ENCODE peak calls at places on chromosome 14, in six cellular contexts. One of them, this sample, is unnamed.

GRCh38 chr14:39766397-39767000 is 334.3 kb upstream of the FBXO33 start:
- DNase-seq in K562: no peak
- DNase-seq in HepG2: no peak
- DNase-seq in MM.1S: no peak
- DNase-seq in HCT116: no peak
- DNase-seq in mammary epithelial cell: no peak
- DNase-seq in this sample: no peak

GRCh38 chr14:23951590-23952143 is 1.9 kb upstream of the DHRS4 start:
- DNase-seq in HCT116: no peak
- DNase-seq in MM.1S: no peak
- DNase-seq in mammary epithelial cell: no peak
- DNase-seq in K562: no peak
- DNase-seq in HepG2: peak
- DNase-seq in this sample: no peak

GRCh38 chr14:98290596-98290995 is 981.4 kb downstream of the BCL11B start:
- DNase-seq in mammary epithelial cell: peak
- DNase-seq in K562: no peak
- DNase-seq in HCT116: no peak
- DNase-seq in MM.1S: no peak
- DNase-seq in HepG2: no peak
- DNase-seq in this sample: no peak

GRCh38 chr14:25049559-25050493 is at the start of gene STXBP6:
- DNase-seq in MM.1S: peak
- DNase-seq in mammary epithelial cell: peak
- DNase-seq in HCT116: no peak
- DNase-seq in HepG2: peak
- DNase-seq in K562: no peak
- DNase-seq in this sample: peak

GRCh38 chr14:55752580-55753365 is 172.8 kb downstream of the KTN1 start:
- DNase-seq in HepG2: no peak
- DNase-seq in HCT116: no peak
- DNase-seq in K562: no peak
- DNase-seq in mammary epithelial cell: peak
- DNase-seq in MM.1S: no peak
- DNase-seq in this sample: no peak

GRCh38 chr14:78022059-78022458 is 148.1 kb upstream of the NRXN3 start:
- DNase-seq in HCT116: peak
- DNase-seq in MM.1S: peak
- DNase-seq in mammary epithelial cell: peak
- DNase-seq in K562: peak
- DNase-seq in HepG2: peak
- DNase-seq in this sample: peak

GRCh38 chr14:86858043-86858442 is 1134.9 kb downstream of the GALC start:
- DNase-seq in HepG2: no peak
- DNase-seq in HCT116: no peak
- DNase-seq in K562: no peak
- DNase-seq in MM.1S: no peak
- DNase-seq in mammary epithelial cell: no peak
- DNase-seq in this sample: no peak

GRCh38 chr14:21467620-21468019 is 9.1 kb downstream of the RAB2B start:
- DNase-seq in HepG2: no peak
- DNase-seq in MM.1S: no peak
- DNase-seq in HCT116: no peak
- DNase-seq in K562: no peak
- DNase-seq in mammary epithelial cell: peak
- DNase-seq in this sample: no peak

GRCh38 chr14:22264759-22265158 is 324.3 kb downstream of the DAD1 start:
- DNase-seq in HepG2: no peak
- DNase-seq in K562: no peak
- DNase-seq in mammary epithelial cell: no peak
- DNase-seq in HCT116: no peak
- DNase-seq in MM.1S: peak
- DNase-seq in this sample: no peak

GRCh38 chr14:54577977-54578376 is 11.0 kb downstream of the SAMD4A start:
- DNase-seq in HepG2: peak
- DNase-seq in mammary epithelial cell: no peak
- DNase-seq in HCT116: no peak
- DNase-seq in MM.1S: no peak
- DNase-seq in K562: no peak
- DNase-seq in this sample: no peak

GRCh38 chr14:54121461-54121860 is 164.8 kb upstream of the BMP4 start:
- DNase-seq in HepG2: no peak
- DNase-seq in HCT116: no peak
- DNase-seq in MM.1S: no peak
- DNase-seq in K562: no peak
- DNase-seq in mammary epithelial cell: no peak
- DNase-seq in this sample: no peak

GRCh38 chr14:21118933-21119332 is 18.1 kb downstream of the TMEM253 start:
- DNase-seq in mammary epithelial cell: no peak
- DNase-seq in HCT116: no peak
- DNase-seq in HepG2: no peak
- DNase-seq in MM.1S: no peak
- DNase-seq in K562: no peak
- DNase-seq in this sample: no peak

GRCh38 chr14:100222219-100223093 is 16.5 kb upstream of the YY1 start:
- DNase-seq in HepG2: no peak
- DNase-seq in K562: no peak
- DNase-seq in HCT116: no peak
- DNase-seq in mammary epithelial cell: no peak
- DNase-seq in MM.1S: no peak
- DNase-seq in this sample: no peak

GRCh38 chr14:100070310-100070709 is 5.1 kb downstream of the EVL start:
- DNase-seq in mammary epithelial cell: no peak
- DNase-seq in MM.1S: no peak
- DNase-seq in K562: no peak
- DNase-seq in HepG2: no peak
- DNase-seq in HCT116: no peak
- DNase-seq in this sample: no peak

GRCh38 chr14:86296173-86296572 is 766.2 kb downstream of the FLRT2 start:
- DNase-seq in HepG2: no peak
- DNase-seq in HCT116: no peak
- DNase-seq in mammary epithelial cell: no peak
- DNase-seq in MM.1S: no peak
- DNase-seq in K562: no peak
- DNase-seq in this sample: no peak

GRCh38 chr14:91870001-91870400 is 2.7 kb upstream of the TC2N start:
- DNase-seq in HepG2: peak
- DNase-seq in mammary epithelial cell: peak
- DNase-seq in K562: no peak
- DNase-seq in HCT116: no peak
- DNase-seq in MM.1S: peak
- DNase-seq in this sample: no peak

GRCh38 chr14:21073921-21074320 is 3.8 kb downstream of the ARHGEF40 start:
- DNase-seq in mammary epithelial cell: no peak
- DNase-seq in HepG2: no peak
- DNase-seq in K562: no peak
- DNase-seq in HCT116: no peak
- DNase-seq in MM.1S: no peak
- DNase-seq in this sample: no peak

GRCh38 chr14:75720828-75721227 is 59.8 kb downstream of the TTLL5 start:
- DNase-seq in K562: no peak
- DNase-seq in mammary epithelial cell: peak
- DNase-seq in HepG2: no peak
- DNase-seq in MM.1S: no peak
- DNase-seq in HCT116: no peak
- DNase-seq in this sample: no peak

GRCh38 chr14:68779761-68780323 is 13.0 kb downstream of the ZFP36L1 start:
- DNase-seq in HepG2: peak
- DNase-seq in K562: no peak
- DNase-seq in HCT116: peak
- DNase-seq in mammary epithelial cell: peak
- DNase-seq in MM.1S: no peak
- DNase-seq in this sample: peak

GRCh38 chr14:54567634-54568561 is 970 bp downstream of the SAMD4A start:
- DNase-seq in HCT116: no peak
- DNase-seq in MM.1S: peak
- DNase-seq in HepG2: peak
- DNase-seq in K562: peak
- DNase-seq in mammary epithelial cell: peak
- DNase-seq in this sample: peak

GRCh38 chr14:51648296-51648695 is 3.4 kb upstream of the FRMD6 start:
- DNase-seq in mammary epithelial cell: no peak
- DNase-seq in HepG2: no peak
- DNase-seq in HCT116: no peak
- DNase-seq in MM.1S: no peak
- DNase-seq in K562: no peak
- DNase-seq in this sample: no peak

GRCh38 chr14:38290601-38291190 is 34.8 kb upstream of the CLEC14A start:
- DNase-seq in mammary epithelial cell: no peak
- DNase-seq in MM.1S: no peak
- DNase-seq in HepG2: peak
- DNase-seq in K562: no peak
- DNase-seq in HCT116: no peak
- DNase-seq in this sample: no peak

GRCh38 chr14:99574099-99574880 is 29.7 kb downstream of the CCDC85C start:
- DNase-seq in mammary epithelial cell: no peak
- DNase-seq in HCT116: no peak
- DNase-seq in MM.1S: no peak
- DNase-seq in HepG2: peak
- DNase-seq in K562: no peak
- DNase-seq in this sample: peak

GRCh38 chr14:21057803-21058675 is at the start of gene RNASE8:
- DNase-seq in HepG2: no peak
- DNase-seq in HCT116: no peak
- DNase-seq in K562: no peak
- DNase-seq in MM.1S: no peak
- DNase-seq in mammary epithelial cell: peak
- DNase-seq in this sample: peak

GRCh38 chr14:91229005-91229382 is 15.5 kb downstream of the GPR68 start:
- DNase-seq in K562: no peak
- DNase-seq in MM.1S: no peak
- DNase-seq in HCT116: no peak
- DNase-seq in mammary epithelial cell: no peak
- DNase-seq in HepG2: no peak
- DNase-seq in this sample: no peak

GRCh38 chr14:51806026-51806590 is 54.3 kb upstream of the GNG2 start:
- DNase-seq in MM.1S: no peak
- DNase-seq in mammary epithelial cell: no peak
- DNase-seq in HCT116: no peak
- DNase-seq in HepG2: no peak
- DNase-seq in K562: no peak
- DNase-seq in this sample: no peak

GRCh38 chr14:52026921-52027320 is 37.6 kb downstream of the RTRAF start:
- DNase-seq in MM.1S: no peak
- DNase-seq in mammary epithelial cell: no peak
- DNase-seq in K562: no peak
- DNase-seq in HepG2: no peak
- DNase-seq in HCT116: no peak
- DNase-seq in this sample: no peak

GRCh38 chr14:54577494-54577893 is 10.6 kb downstream of the SAMD4A start:
- DNase-seq in MM.1S: no peak
- DNase-seq in HCT116: no peak
- DNase-seq in K562: no peak
- DNase-seq in mammary epithelial cell: no peak
- DNase-seq in HepG2: no peak
- DNase-seq in this sample: no peak

GRCh38 chr14:54446201-54446693 is 5.1 kb upstream of the CNIH1 start:
- DNase-seq in HepG2: no peak
- DNase-seq in K562: no peak
- DNase-seq in mammary epithelial cell: peak
- DNase-seq in MM.1S: no peak
- DNase-seq in HCT116: no peak
- DNase-seq in this sample: peak

GRCh38 chr14:33315721-33316120 is 377.0 kb downstream of the NPAS3 start:
- DNase-seq in K562: no peak
- DNase-seq in MM.1S: no peak
- DNase-seq in HepG2: no peak
- DNase-seq in mammary epithelial cell: no peak
- DNase-seq in HCT116: no peak
- DNase-seq in this sample: no peak

GRCh38 chr14:66009104-66009503 is 477.1 kb upstream of the CCDC196 start:
- DNase-seq in HepG2: no peak
- DNase-seq in MM.1S: no peak
- DNase-seq in mammary epithelial cell: peak
- DNase-seq in K562: no peak
- DNase-seq in HCT116: peak
- DNase-seq in this sample: no peak

GRCh38 chr14:24984846-24985589 is 64.9 kb downstream of the STXBP6 start:
- DNase-seq in mammary epithelial cell: no peak
- DNase-seq in HepG2: no peak
- DNase-seq in K562: peak
- DNase-seq in HCT116: no peak
- DNase-seq in MM.1S: no peak
- DNase-seq in this sample: peak

GRCh38 chr14:49641697-49642129 is 6.7 kb upstream of the DNAAF2 start:
- DNase-seq in mammary epithelial cell: no peak
- DNase-seq in HCT116: no peak
- DNase-seq in K562: no peak
- DNase-seq in MM.1S: no peak
- DNase-seq in HepG2: peak
- DNase-seq in this sample: peak

GRCh38 chr14:35347323-35348043 is 55.3 kb downstream of the PSMA6 start:
- DNase-seq in K562: no peak
- DNase-seq in HCT116: no peak
- DNase-seq in mammary epithelial cell: no peak
- DNase-seq in MM.1S: no peak
- DNase-seq in HepG2: peak
- DNase-seq in this sample: peak

GRCh38 chr14:68795602-68796417 is 2.9 kb upstream of the ZFP36L1 start:
- DNase-seq in HepG2: peak
- DNase-seq in mammary epithelial cell: peak
- DNase-seq in MM.1S: peak
- DNase-seq in HCT116: no peak
- DNase-seq in K562: peak
- DNase-seq in this sample: peak

GRCh38 chr14:95048771-95049312 is 108.5 kb downstream of the DICER1 start:
- DNase-seq in K562: no peak
- DNase-seq in HepG2: no peak
- DNase-seq in mammary epithelial cell: no peak
- DNase-seq in MM.1S: no peak
- DNase-seq in HCT116: no peak
- DNase-seq in this sample: no peak
- TF ChIP-seq CTCF in K562: no peak
- TF ChIP-seq CTCF in HepG2: no peak
- TF ChIP-seq CTCF in mammary epithelial cell: no peak
- TF ChIP-seq CTCF in MM.1S: no peak
- TF ChIP-seq CTCF in HCT116: no peak
- TF ChIP-seq CTCF in this sample: no peak

GRCh38 chr14:103543140-103543539 is 14.1 kb downstream of the TRMT61A start:
- DNase-seq in HCT116: no peak
- DNase-seq in HepG2: no peak
- DNase-seq in MM.1S: no peak
- DNase-seq in mammary epithelial cell: no peak
- DNase-seq in K562: no peak
- DNase-seq in this sample: no peak
- H3K9ac ChIP-seq in HCT116: no peak
- H3K9ac ChIP-seq in HepG2: peak
- H3K9ac ChIP-seq in MM.1S: no peak
- H3K9ac ChIP-seq in mammary epithelial cell: no peak
- H3K9ac ChIP-seq in K562: no peak
- H3K9ac ChIP-seq in this sample: no peak

GRCh38 chr14:88468396-88468795 is 82.9 kb downstream of the SPATA7 start:
- DNase-seq in MM.1S: no peak
- DNase-seq in HCT116: no peak
- DNase-seq in mammary epithelial cell: peak
- DNase-seq in HepG2: no peak
- DNase-seq in K562: no peak
- DNase-seq in this sample: no peak
- TF ChIP-seq CTCF in MM.1S: no peak
- TF ChIP-seq CTCF in HCT116: no peak
- TF ChIP-seq CTCF in mammary epithelial cell: no peak
- TF ChIP-seq CTCF in HepG2: no peak
- TF ChIP-seq CTCF in K562: no peak
- TF ChIP-seq CTCF in this sample: no peak

GRCh38 chr14:104967144-104967413 is 11.1 kb downstream of the AHNAK2 start:
- DNase-seq in K562: no peak
- DNase-seq in MM.1S: no peak
- DNase-seq in HCT116: no peak
- DNase-seq in mammary epithelial cell: no peak
- DNase-seq in HepG2: no peak
- DNase-seq in this sample: no peak
- H3K9ac ChIP-seq in K562: no peak
- H3K9ac ChIP-seq in MM.1S: no peak
- H3K9ac ChIP-seq in HCT116: peak
- H3K9ac ChIP-seq in mammary epithelial cell: peak
- H3K9ac ChIP-seq in HepG2: no peak
- H3K9ac ChIP-seq in this sample: no peak